ENCODE peak calls at places on chromosomes 11 and 22, in six cellular contexts. A is stomach, Q is colonic mucosa, K is Peyer's patch, E is HepG2, D is upper lobe of right lung. G is an unnamed sample.

GRCh38 chr11:76379811-76380160 is 1.1 kb downstream of the THAP12 start:
- DNase-seq in A (no peak), Q (no peak), K (no peak), E (no peak), D (no peak), G (no peak)

GRCh38 chr11:37504925-37505324 is 906.9 kb upstream of the RAG2 start:
- DNase-seq in A (no peak), Q (no peak), K (peak; percentile 60), E (no peak), D (no peak), G (peak; percentile 77)

GRCh38 chr22:50660306-50660705 is 12.3 kb upstream of the SHANK3 start:
- DNase-seq in A (no peak), Q (no peak), K (no peak), E (no peak), D (no peak), G (no peak)

GRCh38 chr22:48259991-48260670 is 1497.7 kb downstream of the TBC1D22A start:
- DNase-seq in A (no peak), Q (no peak), K (no peak), E (no peak), D (no peak), G (no peak)

GRCh38 chr11:116082256-116082655 is 578.0 kb upstream of the CADM1 start:
- DNase-seq in A (no peak), Q (no peak), K (no peak), E (no peak), D (no peak), G (no peak)

GRCh38 chr11:8259316-8259995 is 4.2 kb downstream of the LMO1 start:
- DNase-seq in A (peak; percentile 19), Q (no peak), K (peak; percentile 21), E (no peak), D (peak; percentile 38), G (no peak)

GRCh38 chr11:24588075-24588474 is 91.2 kb downstream of the LUZP2 start:
- DNase-seq in A (no peak), Q (no peak), K (no peak), E (no peak), D (no peak), G (no peak)

GRCh38 chr11:64251722-64251985 is 324 bp downstream of the PLCB3 start:
- DNase-seq in A (no peak), Q (no peak), K (no peak), E (no peak), D (no peak), G (no peak)

GRCh38 chr11:120185678-120186407 is 25.0 kb upstream of the OAF start:
- DNase-seq in A (peak; percentile 20), Q (peak; percentile 31), K (peak; percentile 18), E (no peak), D (no peak), G (no peak)

GRCh38 chr11:69348414-69349235 is 54.7 kb downstream of the MYEOV start:
- DNase-seq in A (no peak), Q (peak; percentile 7), K (no peak), E (no peak), D (peak; percentile 51), G (no peak)

GRCh38 chr11:44507491-44507890 is 58.0 kb upstream of the CD82 start:
- DNase-seq in A (no peak), Q (no peak), K (no peak), E (no peak), D (no peak), G (no peak)

GRCh38 chr11:61129608-61130523 is 27.6 kb downstream of the CD5 start:
- DNase-seq in A (peak; percentile 94), Q (peak; percentile 93), K (peak; percentile 96), E (peak; percentile 82), D (peak; percentile 93), G (peak; percentile 87)

GRCh38 chr11:129315781-129316579 is 59.7 kb upstream of the BARX2 start:
- DNase-seq in A (peak; percentile 46), Q (peak; percentile 87), K (peak; percentile 56), E (peak; percentile 45), D (peak; percentile 81), G (no peak)

GRCh38 chr11:7905961-7906429 is 25.1 kb downstream of the OR10A6 start:
- DNase-seq in A (peak; percentile 40), Q (no peak), K (no peak), E (no peak), D (peak; percentile 72), G (peak; percentile 56)

GRCh38 chr11:41039592-41039991 is 419.9 kb downstream of the LRRC4C start:
- DNase-seq in A (no peak), Q (no peak), K (no peak), E (no peak), D (no peak), G (no peak)

GRCh38 chr11:64178203-64178602 is 7.8 kb upstream of the STIP1 start:
- DNase-seq in A (no peak), Q (no peak), K (no peak), E (no peak), D (no peak), G (no peak)

GRCh38 chr11:114099392-114100178 is 40.1 kb downstream of the ZBTB16 start:
- DNase-seq in A (no peak), Q (no peak), K (peak; percentile 42), E (no peak), D (no peak), G (no peak)

GRCh38 chr22:40799008-40799407 is 20.1 kb downstream of the SLC25A17 start:
- DNase-seq in A (no peak), Q (no peak), K (no peak), E (no peak), D (no peak), G (no peak)

GRCh38 chr22:40400173-40400572 is 29.8 kb downstream of the SGSM3 start:
- DNase-seq in A (peak; percentile 52), Q (no peak), K (peak; percentile 88), E (no peak), D (no peak), G (no peak)

GRCh38 chr11:12845739-12846358 is 163.3 kb upstream of the RASSF10 start:
- DNase-seq in A (peak; percentile 55), Q (peak; percentile 74), K (peak; percentile 61), E (peak; percentile 98), D (no peak), G (no peak)

GRCh38 chr11:30510750-30511149 is 75.4 kb downstream of the MPPED2 start:
- DNase-seq in A (no peak), Q (no peak), K (no peak), E (no peak), D (no peak), G (no peak)

GRCh38 chr22:33051960-33052839 is 6.0 kb downstream of the SYN3 start:
- DNase-seq in A (no peak), Q (no peak), K (no peak), E (peak; percentile 85), D (no peak), G (no peak)

GRCh38 chr11:14042686-14043440 is 80.3 kb downstream of the SPON1 start:
- DNase-seq in A (no peak), Q (no peak), K (no peak), E (no peak), D (no peak), G (no peak)

GRCh38 chr11:12506502-12506921 is 129.1 kb downstream of the PARVA start:
- DNase-seq in A (no peak), Q (no peak), K (no peak), E (no peak), D (no peak), G (no peak)

GRCh38 chr11:96322775-96323642 is 20.0 kb downstream of the MAML2 start:
- DNase-seq in A (no peak), Q (no peak), K (no peak), E (no peak), D (no peak), G (no peak)

GRCh38 chr11:123450593-123450992 is 20.5 kb downstream of the GRAMD1B start:
- DNase-seq in A (no peak), Q (no peak), K (no peak), E (no peak), D (no peak), G (no peak)

GRCh38 chr11:130897262-130898182 is 18.8 kb downstream of the SNX19 start:
- DNase-seq in A (peak; percentile 50), Q (peak; percentile 31), K (peak; percentile 53), E (no peak), D (peak; percentile 76), G (peak; percentile 88)

DNA sequence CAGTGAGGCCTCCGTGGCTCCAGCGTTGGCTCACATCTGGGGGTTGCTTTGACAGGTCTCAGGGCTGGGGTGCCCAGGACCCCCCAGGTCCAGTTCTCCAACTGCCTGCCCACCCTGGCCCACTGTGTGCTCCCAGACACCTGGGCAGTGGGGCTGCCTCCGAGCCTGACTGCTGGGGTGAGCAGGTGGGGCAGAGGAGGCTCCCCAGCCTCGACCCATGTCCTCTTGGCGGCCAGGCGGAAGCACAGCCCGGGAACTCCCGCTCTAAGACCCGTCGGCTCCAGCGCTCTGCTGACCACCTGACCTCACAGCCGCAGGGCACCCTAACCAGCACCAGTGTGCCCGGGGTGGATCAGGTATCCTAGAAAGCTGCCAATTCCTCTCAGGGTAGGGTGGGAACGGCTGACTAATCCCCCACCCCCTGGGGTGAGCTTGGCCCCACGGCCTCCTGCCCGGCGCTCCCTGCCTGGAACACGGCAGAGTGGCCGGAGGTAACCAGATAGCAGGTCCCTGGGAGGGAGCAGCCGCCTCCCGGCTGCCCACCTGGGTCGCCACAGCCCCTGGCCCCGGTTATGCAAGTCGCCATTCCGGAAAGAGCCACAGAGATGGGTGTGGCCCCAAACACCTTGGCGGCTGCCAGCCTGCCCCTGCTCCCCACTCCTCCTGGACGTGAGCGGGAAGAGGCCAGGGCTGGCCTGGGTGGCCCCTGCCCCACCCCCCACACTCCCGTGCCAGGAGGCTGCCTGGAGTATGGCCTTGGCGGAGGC is 19.2 kb upstream of the MUC5B start:
- DNase-seq in A (peak; percentile 28), Q (peak; percentile 38), K (peak; percentile 35), E (no peak), D (peak; percentile 60), G (peak; percentile 57)
- H3K27ac ChIP-seq in A (no peak overlapping the region), Q (no peak overlapping the region), K (no peak overlapping the region), E (no peak overlapping the region), D (no peak overlapping the region), G (no peak overlapping the region)

GRCh38 chr11:70503878-70504240 is 105.5 kb downstream of the CTTN start:
- DNase-seq in A (no peak), Q (peak; percentile 36), K (no peak), E (no peak), D (no peak), G (no peak)
- H3K4me3 ChIP-seq in A (no peak overlapping the region), Q (no peak overlapping the region), K (no peak overlapping the region), E (no peak overlapping the region), D (no peak overlapping the region), G (no peak overlapping the region)

DNA sequence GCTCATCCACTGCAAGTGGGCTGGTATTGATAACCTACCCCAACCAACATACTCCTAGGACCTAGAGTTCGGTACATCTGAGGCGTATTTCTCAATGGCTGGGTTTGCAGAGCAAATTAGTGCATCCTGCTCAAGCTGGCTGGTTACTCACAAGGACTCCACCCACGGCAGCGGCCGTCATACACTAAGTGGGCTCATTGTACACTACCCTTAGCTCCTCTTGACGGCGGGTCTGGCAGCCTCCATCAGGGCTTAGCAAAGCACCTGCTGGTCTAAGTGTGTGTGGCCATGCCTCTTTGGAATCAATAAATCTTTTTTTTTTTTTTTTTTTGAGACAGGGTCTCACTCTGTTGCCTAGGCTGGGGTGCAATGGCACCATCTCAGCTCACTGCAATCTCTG is 20.2 kb upstream of the KCNJ11 start:
- DNase-seq in A (no peak), Q (no peak), K (no peak), E (no peak), D (no peak), G (no peak)
- H3K4me1 ChIP-seq in A (peaks cover 45% of the 10 kb centered on the region), Q (no peaks in the 10 kb centered on the region), K (no peaks in the 10 kb centered on the region), E (peaks cover 23% of the 10 kb centered on the region), D (peaks cover 13% of the 10 kb centered on the region), G (no peaks in the 10 kb centered on the region)

DNA sequence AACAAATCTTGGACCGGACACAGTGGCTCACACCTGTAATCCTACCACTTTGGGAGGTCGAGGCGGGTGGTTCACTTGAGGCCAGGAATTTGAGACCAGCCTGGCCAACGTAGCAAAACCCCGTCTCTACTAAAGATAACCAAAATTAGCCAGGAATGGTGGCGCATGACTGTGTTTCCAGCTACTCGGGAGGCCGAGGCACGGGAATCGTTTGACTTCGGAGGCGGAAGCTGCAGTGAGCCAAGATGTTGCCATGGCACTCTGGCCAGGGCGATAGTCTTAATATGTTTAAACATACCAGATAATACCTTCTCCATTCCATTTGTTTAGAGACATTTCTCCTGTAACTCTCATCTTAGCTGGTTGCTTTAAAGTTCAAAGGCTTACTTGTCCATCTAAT is 218.6 kb downstream of the ARHGAP42 start:
- DNase-seq in A (no peak), Q (no peak), K (no peak), E (no peak), D (no peak), G (no peak)
- H3K27ac ChIP-seq in A (no peak overlapping the region), Q (no peak overlapping the region), K (no peak overlapping the region), E (no peak overlapping the region), D (no peak overlapping the region), G (no peak overlapping the region)